ENCODE peak calls at places on chromosome 13, in six cellular contexts. D is HEK293T, L is M059J, I is activated T-helper 1 cell treated with Interleukin-2 at 50 U/mL for 16 hours, M is islet precursor cell, F is activated B cell treated with CpG ODN at 0.5 μM for 24 hours. Z is an unnamed sample.

GRCh38 chr13:74077847-74078246 is 56.4 kb downstream of the KLF12 start:
- DNase-seq in I (no peak), M (no peak), L (peak; percentile 18), D (peak; percentile 37), F (no peak), Z (no peak)

GRCh38 chr13:35475960-35476943 is at the start of gene MAB21L1:
- DNase-seq in L (peak; percentile 72), D (peak; percentile 69), F (no peak), I (no peak), M (peak; percentile 70), Z (peak; percentile 90)

GRCh38 chr13:36840718-36841250 is 21.8 kb downstream of the RFXAP start:
- DNase-seq in D (no peak), F (no peak), I (no peak), L (no peak), M (no peak), Z (no peak)

GRCh38 chr13:40464349-40464748 is 202.1 kb downstream of the FOXO1 start:
- DNase-seq in L (no peak), M (no peak), F (no peak), D (no peak), I (no peak), Z (no peak)

GRCh38 chr13:109718726-109719125 is 67.7 kb downstream of the IRS2 start:
- DNase-seq in M (no peak), F (no peak), I (no peak), D (no peak), L (no peak), Z (no peak)

GRCh38 chr13:109655206-109655600 is 131.2 kb downstream of the IRS2 start:
- DNase-seq in L (no peak), D (no peak), M (no peak), F (no peak), I (no peak), Z (no peak)

GRCh38 chr13:66477816-66478215 is 752.3 kb downstream of the PCDH9 start:
- DNase-seq in M (no peak), I (no peak), D (no peak), F (no peak), L (no peak), Z (no peak)

GRCh38 chr13:111639994-111640393 is 319.6 kb downstream of the TEX29 start:
- DNase-seq in L (peak; percentile 2), F (no peak), M (no peak), I (no peak), D (no peak), Z (no peak)

GRCh38 chr13:110062077-110062776 is 244.7 kb downstream of the COL4A1 start:
- DNase-seq in F (no peak), I (no peak), D (no peak), M (no peak), L (peak; percentile 25), Z (peak; percentile 36)

GRCh38 chr13:18991054-18991453 is 190.6 kb downstream of the TUBA3C start:
- DNase-seq in D (no peak), L (no peak), I (no peak), F (no peak), M (no peak), Z (no peak)

GRCh38 chr13:102948006-102948405 is 102.2 kb downstream of the ERCC5 start:
- DNase-seq in D (no peak), I (no peak), F (no peak), M (no peak), L (peak; percentile 1), Z (no peak)

GRCh38 chr13:40409278-40409677 is 257.2 kb downstream of the FOXO1 start:
- DNase-seq in D (no peak), L (no peak), F (no peak), I (no peak), M (no peak), Z (no peak)

GRCh38 chr13:100892981-100893380 is 218.4 kb upstream of the TMTC4 start:
- DNase-seq in M (no peak), D (no peak), I (no peak), L (no peak), F (no peak), Z (no peak)

GRCh38 chr13:26468203-26468602 is 89.3 kb upstream of the WASF3 start:
- DNase-seq in L (no peak), F (no peak), I (no peak), M (peak; percentile 40), D (no peak), Z (no peak)

GRCh38 chr13:73938375-73939070 is 195.7 kb downstream of the KLF12 start:
- DNase-seq in I (no peak), M (peak; percentile 63), D (no peak), L (peak; percentile 85), F (no peak), Z (peak; percentile 95)

GRCh38 chr13:95457294-95457693 is 95.2 kb upstream of the CLDN10 start:
- DNase-seq in M (no peak), I (no peak), L (peak; percentile 24), D (no peak), F (no peak), Z (peak; percentile 16)

GRCh38 chr13:41268764-41269163 is 5.4 kb upstream of the MTRF1 start:
- DNase-seq in F (no peak), I (no peak), M (no peak), L (peak; percentile 51), D (no peak), Z (peak; percentile 66)

GRCh38 chr13:109572389-109572788 is 214.0 kb downstream of the IRS2 start:
- DNase-seq in M (no peak), I (no peak), D (no peak), L (no peak), F (no peak), Z (no peak)

GRCh38 chr13:72462726-72463125 is 264.7 kb downstream of the MZT1 start:
- DNase-seq in F (no peak), I (no peak), D (no peak), M (no peak), L (peak; percentile 14), Z (no peak)

GRCh38 chr13:93244141-93244917 is 17.7 kb downstream of the GPC6 start:
- DNase-seq in F (no peak), M (no peak), D (no peak), L (peak; percentile 36), I (no peak), Z (peak; percentile 55)

GRCh38 chr13:106530209-106530906 is 5.1 kb downstream of the EFNB2 start:
- DNase-seq in I (no peak), L (no peak), F (no peak), D (no peak), M (no peak), Z (no peak)

GRCh38 chr13:95033890-95034289 is 267.4 kb downstream of the ABCC4 start:
- DNase-seq in I (no peak), L (no peak), D (no peak), M (no peak), F (no peak), Z (no peak)

GRCh38 chr13:51262501-51263211 is 40.5 kb downstream of the FAM124A start:
- DNase-seq in I (no peak), D (peak; percentile 20), M (no peak), L (no peak), F (no peak), Z (peak; percentile 12)

GRCh38 chr13:45623516-45624090 is 8.1 kb upstream of the ERICH6B start:
- DNase-seq in I (no peak), F (no peak), L (peak; percentile 15), D (peak; percentile 53), M (no peak), Z (peak; percentile 48)

GRCh38 chr13:22594041-22594440 is 586.7 kb upstream of the SGCG start:
- DNase-seq in D (no peak), F (no peak), M (no peak), L (no peak), I (no peak), Z (no peak)

GRCh38 chr13:74715718-74716117 is 581.5 kb upstream of the KLF12 start:
- DNase-seq in I (no peak), L (peak; percentile 50), F (no peak), M (no peak), D (no peak), Z (peak; percentile 29)

GRCh38 chr13:50129923-50130685 is 114.9 kb downstream of the KCNRG start:
- DNase-seq in I (no peak), M (peak; percentile 66), F (peak; percentile 46), L (peak; percentile 55), D (peak; percentile 27), Z (peak; percentile 46)

GRCh38 chr13:27481766-27482165 is 31.4 kb upstream of the MTIF3 start:
- DNase-seq in M (peak; percentile 88), F (no peak), L (peak; percentile 20), D (peak; percentile 72), I (no peak), Z (peak; percentile 57)

GRCh38 chr13:37621811-37622361 is 23.3 kb upstream of the POSTN start:
- DNase-seq in D (no peak), L (peak; percentile 53), M (peak; percentile 60), F (no peak), I (no peak), Z (no peak)

GRCh38 chr13:59423708-59424355 is 739.9 kb downstream of the DIAPH3 start:
- DNase-seq in D (no peak), I (no peak), F (no peak), M (no peak), L (no peak), Z (no peak)

GRCh38 chr13:21330126-21330861 is 128.8 kb downstream of the ZDHHC20 start:
- DNase-seq in I (no peak), L (no peak), D (no peak), M (no peak), F (no peak), Z (peak; percentile 10)

GRCh38 chr13:25281193-25281936 is 5.9 kb downstream of the MTMR6 start:
- DNase-seq in F (no peak), L (peak; percentile 26), I (no peak), D (no peak), M (no peak), Z (no peak)

GRCh38 chr13:25648996-25649633 is 277.3 kb downstream of the ATP8A2 start:
- DNase-seq in L (no peak), M (peak; percentile 75), F (no peak), I (no peak), D (no peak), Z (no peak)

Z was measured in ELR.